ENCODE peak calls at places on chromosomes 3 and 15, in seven cellular contexts. C is fibroblast of pulmonary artery, Y is fibroblast of mammary gland, G is hepatocyte, T is right lobe of liver, E is CD14-positive monocyte, L is thyroid gland. P is an unnamed sample.
A peak's percentile ranks its signal among the peaks of the same experiment; 100 is the strongest.

GRCh38 chr3:120743556-120744195 is 1.1 kb downstream of the GTF2E1 start:
- DNase-seq in C (peak; percentile 22), Y (peak; percentile 86), G (peak; percentile 7), T (no peak), E (no peak), L (no peak), P (no peak)

GRCh38 chr3:137992592-137992991 is 17.4 kb upstream of the CLDN18 start:
- DNase-seq in C (peak; percentile 15), Y (peak; percentile 20), G (no peak), T (no peak), E (no peak), L (no peak), P (no peak)

GRCh38 chr15:57772223-57772957 is 65.9 kb downstream of the POLR2M start:
- DNase-seq in C (peak; percentile 46), Y (peak; percentile 77), G (no peak), T (no peak), E (no peak), L (no peak), P (no peak)

GRCh38 chr3:77370413-77370812 is 330.5 kb downstream of the ROBO2 start:
- DNase-seq in C (peak; percentile 33), Y (peak; percentile 29), G (no peak), T (no peak), E (no peak), L (peak; percentile 5), P (no peak)

GRCh38 chr15:31472636-31473383 is 146.2 kb downstream of the KLF13 start:
- DNase-seq in C (peak; percentile 50), Y (peak; percentile 35), G (no peak), T (no peak), E (no peak), L (peak; percentile 43), P (peak; percentile 87)

GRCh38 chr15:25600751-25601150 is 161.9 kb upstream of the UBE3A start:
- DNase-seq in C (no peak), Y (peak; percentile 26), G (no peak), T (no peak), E (no peak), L (no peak), P (no peak)

GRCh38 chr3:18988619-18989229 is 159.6 kb upstream of the KCNH8 start:
- DNase-seq in C (peak; percentile 40), Y (peak; percentile 23), G (peak; percentile 67), T (no peak), E (no peak), L (no peak), P (peak; percentile 30)

GRCh38 chr15:66603301-66604179 is 37.7 kb upstream of the LCTL start:
- DNase-seq in C (peak; percentile 76), Y (peak; percentile 55), G (peak; percentile 87), T (peak; percentile 75), E (peak; percentile 60), L (peak; percentile 62), P (peak; percentile 78)

GRCh38 chr3:186361612-186362408 is at the start of gene DGKG:
- DNase-seq in C (no peak), Y (no peak), G (no peak), T (peak; percentile 65), E (peak; percentile 71), L (peak; percentile 81), P (peak; percentile 80)

GRCh38 chr3:27666708-27667107 is 55.4 kb downstream of the EOMES start:
- DNase-seq in C (peak; percentile 85), Y (peak; percentile 78), G (peak; percentile 76), T (peak; percentile 53), E (peak; percentile 85), L (peak; percentile 27), P (no peak)

GRCh38 chr3:133570937-133571320 is 2.6 kb upstream of the CDV3 start:
- DNase-seq in C (peak; percentile 25), Y (peak; percentile 48), G (no peak), T (no peak), E (no peak), L (no peak), P (no peak)

GRCh38 chr3:134251731-134252391 is 1.2 kb upstream of the RYK start:
- DNase-seq in C (no peak), Y (no peak), G (peak; percentile 36), T (peak; percentile 24), E (no peak), L (no peak), P (no peak)

GRCh38 chr3:52046186-52046913 is 10.0 kb downstream of the DUSP7 start:
- DNase-seq in C (peak; percentile 96), Y (peak; percentile 96), G (peak; percentile 53), T (no peak), E (no peak), L (no peak), P (no peak)

GRCh38 chr3:125470671-125471070 is 49.3 kb downstream of the SNX4 start:
- DNase-seq in C (no peak), Y (no peak), G (no peak), T (no peak), E (no peak), L (peak; percentile 6), P (no peak)

GRCh38 chr15:37791693-37792092 is 142.7 kb upstream of the TMCO5A start:
- DNase-seq in C (no peak), Y (no peak), G (no peak), T (no peak), E (no peak), L (no peak), P (no peak)

GRCh38 chr15:31615643-31616415 is 289.2 kb downstream of the KLF13 start:
- DNase-seq in C (no peak), Y (no peak), G (no peak), T (no peak), E (no peak), L (no peak), P (no peak)

GRCh38 chr3:9682123-9682522 is 21.5 kb upstream of the CPNE9 start:
- DNase-seq in C (no peak), Y (no peak), G (peak; percentile 37), T (no peak), E (no peak), L (no peak), P (no peak)

GRCh38 chr3:27728195-27729087 is 6.3 kb upstream of the EOMES start:
- DNase-seq in C (no peak), Y (no peak), G (no peak), T (no peak), E (no peak), L (no peak), P (no peak)

GRCh38 chr15:50042775-50043174 is 76.3 kb downstream of the ATP8B4 start:
- DNase-seq in C (no peak), Y (no peak), G (no peak), T (no peak), E (no peak), L (no peak), P (no peak)

GRCh38 chr15:40762919-40763800 is 708 bp upstream of the GCHFR start:
- DNase-seq in C (peak; percentile 50), Y (peak; percentile 33), G (peak; percentile 74), T (peak; percentile 91), E (no peak), L (peak; percentile 85), P (peak; percentile 60)

GRCh38 chr3:98556164-98557130 is 24.7 kb downstream of the GPR15 start:
- DNase-seq in C (no peak), Y (no peak), G (no peak), T (no peak), E (no peak), L (no peak), P (peak; percentile 54)

GRCh38 chr3:119559441-119559963 is at the start of gene CD80:
- DNase-seq in C (peak; percentile 65), Y (peak; percentile 52), G (peak; percentile 69), T (peak; percentile 52), E (peak; percentile 77), L (peak; percentile 25), P (peak; percentile 45)
- TF ChIP-seq CTCF in C (peak; percentile 56), Y (peak; percentile 40), G (peak; percentile 40), T (peak; percentile 49), E (peak; percentile 66), L (no peak), P (peak; percentile 78)

DNA sequence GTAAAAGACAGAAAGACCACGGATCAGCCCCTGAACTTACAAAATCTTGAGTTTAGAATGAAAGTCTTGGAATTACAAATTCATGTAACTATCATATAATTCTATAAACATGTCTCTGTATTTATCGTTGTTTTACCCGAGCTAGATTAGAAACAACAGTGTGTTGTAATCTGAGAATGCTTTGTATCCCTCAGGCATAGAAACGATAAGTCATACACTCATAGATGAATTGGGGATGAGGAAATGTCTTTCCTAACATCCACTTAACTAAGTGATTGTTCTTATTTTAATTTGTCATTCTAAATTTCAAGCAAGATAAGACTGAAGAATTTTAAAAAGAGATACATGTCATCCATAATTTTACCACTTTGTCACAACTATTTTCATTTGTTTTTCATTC is 165.3 kb downstream of the RYR3 start:
- DNase-seq in C (no peak), Y (no peak), G (no peak), T (no peak), E (no peak), L (no peak), P (no peak)
- TF ChIP-seq CTCF in C (no peak), Y (no peak), G (no peak), T (no peak), E (no peak), L (no peak), P (no peak)

GRCh38 chr15:100926971-100927756 is 8.0 kb downstream of the LRRK1 start:
- DNase-seq in C (no peak), Y (no peak), G (no peak), T (no peak), E (no peak), L (no peak), P (no peak)

GRCh38 chr15:100924436-100924835 is 5.3 kb downstream of the LRRK1 start:
- DNase-seq in C (no peak), Y (no peak), G (no peak), T (no peak), E (no peak), L (no peak), P (no peak)

GRCh38 chr15:100925480-100925879 is 6.3 kb downstream of the LRRK1 start:
- DNase-seq in C (no peak), Y (no peak), G (no peak), T (no peak), E (no peak), L (no peak), P (no peak)

GRCh38 chr15:100923902-100924301 is 4.7 kb downstream of the LRRK1 start:
- DNase-seq in C (no peak), Y (no peak), G (no peak), T (no peak), E (no peak), L (no peak), P (no peak)

DNA sequence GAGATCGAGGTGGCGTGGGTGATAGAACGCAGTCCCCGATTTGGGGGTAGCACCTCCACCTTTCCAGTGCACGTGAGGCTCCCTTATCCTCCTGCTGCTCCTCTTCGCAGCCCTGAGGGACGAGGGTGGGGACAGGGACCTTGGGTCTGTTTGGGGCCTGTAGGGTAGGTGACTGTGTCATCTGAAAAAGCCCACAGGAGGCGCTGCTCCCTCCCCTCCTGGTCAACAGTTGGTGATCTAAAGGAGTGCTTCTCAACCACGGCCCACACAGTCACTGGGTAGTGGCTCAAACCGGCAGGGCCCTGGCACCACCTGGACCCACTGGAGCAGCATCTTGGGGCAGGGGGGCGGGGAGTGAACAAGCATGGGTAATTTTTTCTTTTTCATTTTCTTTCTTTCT is 7.1 kb downstream of the LRRK1 start:
- DNase-seq in C (no peak), Y (no peak), G (no peak), T (no peak), E (no peak), L (no peak), P (no peak)
- TF ChIP-seq CTCF in C (no peak), Y (peak; percentile 11), G (no peak), T (no peak), E (no peak), L (no peak), P (peak; percentile 48)

DNA sequence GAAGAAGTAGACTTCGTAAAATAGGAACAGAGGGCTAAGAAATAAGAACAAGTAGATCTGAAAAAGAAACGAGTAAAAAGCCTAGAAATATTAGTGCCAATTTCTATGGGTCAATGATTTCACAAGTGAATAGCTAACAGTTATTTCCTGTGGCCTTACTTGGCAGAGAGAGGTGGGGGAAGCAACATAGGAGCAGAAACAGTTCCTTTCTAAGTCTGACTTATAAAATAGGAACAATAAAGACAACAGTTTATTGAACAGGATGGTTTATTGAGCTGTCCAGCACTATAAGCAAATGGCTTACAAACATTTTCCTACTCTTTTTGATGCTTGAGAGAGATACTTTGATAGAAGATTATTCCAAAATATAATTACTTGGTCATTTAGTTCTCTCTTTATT is 37.9 kb downstream of the AGTR1 start:
- DNase-seq in C (no peak), Y (peak; percentile 50), G (no peak), T (no peak), E (no peak), L (no peak), P (no peak)
- TF ChIP-seq CTCF in C (no peak), Y (no peak), G (no peak), T (no peak), E (no peak), L (no peak), P (no peak)